ENCODE peak calls at places on chromosome 2, in ten cellular contexts. W, P, X, O, Z, M, Q, A, B and S are unnamed samples.
A peak's percentile ranks its signal among the peaks of the same experiment; 100 is the strongest.

GRCh38 chr2:2568411-2568810 is 237.3 kb upstream of the MYT1L start:
- DNase-seq in Q (no peak), M (no peak), O (no peak), Z (no peak), B (no peak), W (no peak), A (no peak), X (no peak), P (no peak), S (no peak)

GRCh38 chr2:18247282-18248110 is 313.0 kb downstream of the RDH14 start:
- DNase-seq in X (no peak), Z (no peak), B (no peak), Q (no peak), A (no peak), P (no peak), W (no peak), O (no peak), M (no peak), S (no peak)

GRCh38 chr2:47485751-47486300 is 82.9 kb downstream of the MSH2 start:
- DNase-seq in W (no peak), M (no peak), O (no peak), Z (no peak), A (no peak), Q (no peak), P (no peak), X (no peak), B (no peak), S (no peak)

GRCh38 chr2:66305714-66306113 is 129.2 kb upstream of the MEIS1 start:
- DNase-seq in X (no peak), M (peak; percentile 66), W (no peak), P (no peak), Z (peak; percentile 31), B (peak; percentile 15), A (peak; percentile 70), O (no peak), Q (peak; percentile 84), S (no peak)

GRCh38 chr2:232502513-232502900 is 14.9 kb upstream of the ECEL1 start:
- DNase-seq in W (no peak), Q (no peak), O (no peak), X (no peak), M (no peak), Z (no peak), B (no peak), P (no peak), A (no peak), S (no peak)

GRCh38 chr2:106275971-106276370 is 81.9 kb upstream of the UXS1 start:
- DNase-seq in M (no peak), B (no peak), Z (no peak), O (no peak), A (no peak), W (no peak), P (no peak), Q (no peak), X (no peak), S (no peak)

GRCh38 chr2:149575742-149576141 is 11.8 kb downstream of the MMADHC start:
- DNase-seq in Z (no peak), A (no peak), B (no peak), O (no peak), X (no peak), W (no peak), Q (no peak), M (no peak), P (no peak), S (no peak)

GRCh38 chr2:236980961-236981360 is 104.7 kb upstream of the COPS8 start:
- DNase-seq in O (no peak), W (no peak), A (no peak), M (no peak), X (no peak), B (peak; percentile 20), P (no peak), Z (no peak), Q (no peak), S (no peak)

GRCh38 chr2:181952413-181953226 is 33.0 kb upstream of the PPP1R1C start:
- DNase-seq in B (no peak), P (no peak), W (no peak), M (no peak), Q (no peak), X (no peak), O (no peak), A (no peak), Z (no peak), S (no peak)

GRCh38 chr2:99821039-99821438 is 321.4 kb downstream of the AFF3 start:
- DNase-seq in O (no peak), Q (no peak), Z (no peak), B (no peak), W (peak; percentile 8), X (no peak), A (no peak), M (no peak), P (no peak), S (no peak)

GRCh38 chr2:111032721-111033532 is 87.8 kb upstream of the BCL2L11 start:
- DNase-seq in W (no peak), B (peak; percentile 60), O (no peak), A (no peak), Q (no peak), P (no peak), M (no peak), Z (no peak), X (no peak), S (peak; percentile 63)

GRCh38 chr2:38661306-38661705 is 4.6 kb upstream of the GALM start:
- DNase-seq in X (no peak), Z (no peak), M (no peak), O (no peak), B (no peak), Q (no peak), A (no peak), W (no peak), P (no peak), S (no peak)

GRCh38 chr2:202610367-202610766 is 24.4 kb upstream of the FAM117B start:
- DNase-seq in Q (no peak), Z (no peak), W (no peak), P (no peak), O (no peak), M (no peak), B (peak; percentile 28), X (no peak), A (no peak), S (no peak)

DNA sequence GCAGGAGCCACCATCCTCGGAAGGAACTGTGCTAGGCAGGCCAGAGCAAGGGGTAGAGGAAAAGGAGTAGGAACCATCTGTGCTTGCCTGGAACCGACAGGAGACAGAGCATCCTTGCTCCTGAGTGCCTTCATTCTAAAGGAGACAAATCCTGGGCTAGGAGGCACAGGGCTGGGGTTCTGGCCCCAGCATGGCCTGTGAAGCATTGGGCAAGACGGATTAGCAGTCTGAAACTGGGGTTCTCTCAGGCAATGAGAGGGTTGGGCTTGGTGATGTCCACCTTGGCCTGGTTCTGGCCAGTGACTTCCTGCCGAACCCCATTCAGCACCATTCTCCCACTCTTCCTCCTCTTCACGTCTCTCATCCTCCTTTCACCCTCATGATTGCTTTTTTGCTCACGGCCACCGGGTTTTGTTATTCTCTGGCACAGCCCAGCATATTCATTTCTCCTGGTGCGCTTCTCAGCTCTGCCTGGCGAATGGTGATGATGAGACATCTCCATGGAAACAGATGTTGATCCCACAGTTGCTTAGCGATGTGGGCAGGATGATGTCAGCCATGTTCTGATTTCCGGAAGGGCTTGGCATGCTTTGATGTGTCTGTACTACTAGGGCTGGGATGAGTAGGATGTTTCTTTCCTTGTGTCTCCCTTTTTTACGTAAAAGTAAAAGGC is 127.7 kb downstream of the CAPN13 start:
- DNase-seq in W (no peak), B (no peak), X (no peak), Q (peak; percentile 54), O (no peak), A (no peak), M (no peak), P (no peak), Z (no peak), S (no peak)
- H3K4me3 ChIP-seq in W (no peak overlapping the region), B (no peak overlapping the region), X (no peak overlapping the region), Q (no peak overlapping the region), O (no peak overlapping the region), A (no peak overlapping the region), M (no peak overlapping the region), P (no peak overlapping the region), Z (no peak overlapping the region), S (no peak overlapping the region)

GRCh38 chr2:86147793-86148192 is 41.8 kb downstream of the PTCD3 start:
- DNase-seq in B (no peak), P (no peak), W (no peak), X (no peak), O (no peak), Q (no peak), A (no peak), M (no peak), Z (no peak), S (no peak)
- H3K36me3 ChIP-seq in B (peaks cover 52% of the 10 kb centered on the region), P (peaks cover 86% of the 10 kb centered on the region), W (peaks cover 98% of the 10 kb centered on the region), X (peaks cover 5% of the 10 kb centered on the region), O (peaks cover 58% of the 10 kb centered on the region), Q (peaks cover 73% of the 10 kb centered on the region), A (peaks cover 33% of the 10 kb centered on the region), M (peaks cover 52% of the 10 kb centered on the region), Z (no peaks in the 10 kb centered on the region), S (peaks cover 3% of the 10 kb centered on the region)

DNA sequence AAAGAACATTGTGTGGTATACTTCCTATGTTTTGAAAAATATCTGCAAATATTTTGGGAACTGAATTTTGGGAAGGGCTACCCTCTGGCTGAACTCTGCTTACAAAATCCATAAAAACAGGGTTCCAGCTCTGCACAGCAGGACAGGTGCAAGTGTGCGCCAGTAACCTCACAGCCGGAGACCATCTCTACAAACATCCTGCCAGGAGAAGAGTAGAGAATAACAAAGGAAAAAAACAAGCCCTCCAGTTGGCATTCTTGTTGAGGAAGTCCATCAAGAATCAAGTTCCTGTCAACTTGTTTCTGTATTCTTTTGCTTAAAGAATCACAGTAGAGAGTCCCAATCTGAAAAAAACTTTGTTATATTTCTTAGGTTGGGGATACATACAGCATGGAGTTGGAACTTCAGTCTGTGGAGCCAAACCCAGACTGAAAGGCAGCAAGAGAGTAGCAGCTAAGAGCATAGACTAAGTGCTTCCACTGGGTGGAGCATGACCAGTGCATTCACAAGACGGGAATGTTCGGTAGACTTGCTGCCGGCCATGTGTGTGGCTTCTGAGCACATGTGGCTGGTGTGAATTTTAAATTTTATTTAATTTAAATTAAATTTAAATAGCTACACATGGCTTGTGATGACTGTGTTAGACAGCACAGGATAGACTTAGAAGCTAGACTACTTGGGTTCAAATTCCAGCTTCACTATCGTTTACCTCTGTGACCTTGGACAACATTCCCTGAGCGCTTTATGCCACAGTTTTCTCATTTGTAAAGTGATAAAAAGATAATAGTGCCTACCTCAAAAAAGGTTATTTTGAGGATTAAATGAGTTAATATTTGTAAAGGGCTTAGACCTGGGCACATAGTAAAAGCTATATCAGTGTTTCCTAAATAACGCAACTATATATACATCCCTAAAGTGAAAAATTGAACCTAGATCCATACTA is 41.9 kb downstream of the SPTBN1 start:
- DNase-seq in Q (no peak), P (peak; percentile 31), M (peak; percentile 64), O (no peak), Z (no peak), X (peak; percentile 35), A (no peak), B (no peak), W (peak; percentile 36), S (no peak)
- TF ChIP-seq CTCF in Q (peak; percentile 13), P (peak; percentile 59), M (peak; percentile 37), O (no peak), Z (no peak), X (peak; percentile 29), A (no peak), B (no peak), W (peak; percentile 62), S (peak; percentile 18)

DNA sequence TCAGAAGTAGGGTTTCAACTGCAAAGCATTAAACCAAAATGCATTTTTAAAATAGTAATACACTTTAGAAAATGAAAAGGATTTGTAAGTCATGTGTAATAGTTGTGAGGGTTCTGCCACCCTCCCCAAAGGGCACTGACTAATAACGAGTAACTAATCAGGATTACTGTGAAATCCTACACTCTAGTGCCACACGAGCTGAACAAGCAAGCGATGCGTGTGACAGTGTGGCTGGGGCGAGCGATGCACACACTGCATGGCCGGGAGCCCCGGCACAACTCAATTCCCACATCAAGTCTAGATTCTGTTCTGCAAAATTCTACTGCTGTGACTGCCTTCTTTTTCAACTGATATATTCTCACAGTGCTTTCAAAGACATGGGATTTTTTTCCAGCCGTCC is 156.4 kb downstream of the SEPTIN10 start:
- DNase-seq in Q (peak; percentile 62), B (no peak), A (no peak), P (no peak), W (no peak), Z (no peak), O (no peak), M (no peak), X (no peak), S (no peak)
- H3K4me3 ChIP-seq in Q (no peak overlapping the region), B (no peak overlapping the region), A (no peak overlapping the region), P (no peak overlapping the region), W (no peak overlapping the region), Z (no peak overlapping the region), O (no peak overlapping the region), M (no peak overlapping the region), X (no peak overlapping the region), S (no peak overlapping the region)